ENCODE peak calls at places on chromosomes 7 and 10, in four cellular contexts. Y is body of pancreas, P is vagina, D is IMR-90. G is an unnamed sample.

GRCh38 chr10:123240776-123241175 is 86.6 kb downstream of the BUB3 start:
- DNase-seq in P (no peak), D (no peak), Y (no peak), G (no peak)

GRCh38 chr7:129225206-129225930 is 538 bp downstream of the AHCYL2 start:
- DNase-seq in D (peak; percentile 27), Y (peak; percentile 52), P (no peak), G (peak; percentile 75)

GRCh38 chr7:11709240-11709639 is 122.8 kb downstream of the THSD7A start:
- DNase-seq in P (no peak), D (no peak), Y (no peak), G (no peak)

GRCh38 chr10:106577266-106577665 is 587.2 kb downstream of the SORCS1 start:
- DNase-seq in P (no peak), Y (no peak), D (peak; percentile 31), G (no peak)

GRCh38 chr7:156823441-156823840 is 69.5 kb downstream of the LMBR1 start:
- DNase-seq in D (no peak), P (no peak), Y (no peak), G (no peak)

GRCh38 chr7:95718556-95719410 is 53.6 kb upstream of the DYNC1I1 start:
- DNase-seq in D (peak; percentile 6), Y (no peak), P (no peak), G (no peak)

GRCh38 chr10:92544296-92544695 is 29.6 kb downstream of the IDE start:
- DNase-seq in P (no peak), Y (no peak), D (peak; percentile 48), G (no peak)

GRCh38 chr10:70803768-70804423 is 11.9 kb upstream of the SGPL1 start:
- DNase-seq in Y (peak; percentile 87), P (peak; percentile 80), D (no peak), G (no peak)

GRCh38 chr10:20257422-20257821 is 441.2 kb downstream of the PLXDC2 start:
- DNase-seq in P (no peak), D (no peak), Y (no peak), G (no peak)

GRCh38 chr10:127524229-127524628 is 24.9 kb upstream of the NPS start:
- DNase-seq in Y (no peak), P (no peak), D (no peak), G (no peak)

GRCh38 chr10:63633677-63634487 is 112.7 kb downstream of the REEP3 start:
- DNase-seq in P (no peak), D (peak; percentile 52), Y (peak; percentile 26), G (no peak)

GRCh38 chr7:154350892-154351291 is 298.7 kb downstream of the DPP6 start:
- DNase-seq in P (peak; percentile 37), Y (no peak), D (no peak), G (no peak)

GRCh38 chr7:101924171-101924570 is 106.7 kb downstream of the CUX1 start:
- DNase-seq in Y (no peak), P (no peak), D (peak; percentile 86), G (no peak)

GRCh38 chr10:117719558-117719957 is 177.0 kb downstream of the EMX2 start:
- DNase-seq in Y (no peak), D (no peak), P (no peak), G (no peak)
- H3K4me1 ChIP-seq in Y (no peaks in the 10 kb centered on the region), D (no peaks in the 10 kb centered on the region), P (no peaks in the 10 kb centered on the region), G (no peaks in the 10 kb centered on the region)

GRCh38 chr10:44959243-44960097 is at the start of gene RASSF4:
- DNase-seq in D (peak; percentile 74), P (peak; percentile 91), Y (peak; percentile 95), G (peak; percentile 98)
- TF ChIP-seq POLR2A in D (peak; percentile 43), P (peak; percentile 76), Y (peak; percentile 97), G (peak; percentile 85)

GRCh38 chr10:69573056-69573806 is at the start of gene NEUROG3:
- DNase-seq in D (no peak), P (no peak), Y (no peak), G (no peak)

GRCh38 chr10:69571618-69572158 is 1.5 kb downstream of the NEUROG3 start:
- DNase-seq in D (no peak), P (no peak), Y (no peak), G (no peak)

GRCh38 chr10:69574571-69574978 is 1.4 kb upstream of the NEUROG3 start:
- DNase-seq in P (no peak), Y (no peak), D (no peak), G (no peak)

GRCh38 chr10:69570050-69570816 is 3.0 kb downstream of the NEUROG3 start:
- DNase-seq in P (no peak), D (no peak), Y (no peak), G (no peak)

GRCh38 chr10:69572159-69573055 is 815 bp downstream of the NEUROG3 start:
- DNase-seq in D (peak; percentile 2), Y (no peak), P (no peak), G (no peak)
- H3K27me3 ChIP-seq in D (peaks cover 90% of the 10 kb centered on the region), Y (no peaks in the 10 kb centered on the region), P (peaks cover 11% of the 10 kb centered on the region), G (no peaks in the 10 kb centered on the region)

GRCh38 chr7:8719102-8719501 is 285.7 kb downstream of the NXPH1 start:
- DNase-seq in D (no peak), P (no peak), Y (no peak), G (no peak)
- H3K4me1 ChIP-seq in D (no peaks in the 10 kb centered on the region), P (no peaks in the 10 kb centered on the region), Y (no peaks in the 10 kb centered on the region), G (no peaks in the 10 kb centered on the region)

GRCh38 chr7:3091631-3092030 is 48.0 kb upstream of the CARD11 start:
- DNase-seq in Y (no peak), P (no peak), D (no peak), G (no peak)

GRCh38 chr7:3095046-3095445 is 51.4 kb upstream of the CARD11 start:
- DNase-seq in Y (no peak), P (no peak), D (no peak), G (peak; percentile 76)

GRCh38 chr7:3087243-3087642 is 43.6 kb upstream of the CARD11 start:
- DNase-seq in D (peak; percentile 20), Y (no peak), P (no peak), G (no peak)

GRCh38 chr7:3089493-3089892 is 45.8 kb upstream of the CARD11 start:
- DNase-seq in Y (no peak), P (no peak), D (peak; percentile 6), G (no peak)

DNA sequence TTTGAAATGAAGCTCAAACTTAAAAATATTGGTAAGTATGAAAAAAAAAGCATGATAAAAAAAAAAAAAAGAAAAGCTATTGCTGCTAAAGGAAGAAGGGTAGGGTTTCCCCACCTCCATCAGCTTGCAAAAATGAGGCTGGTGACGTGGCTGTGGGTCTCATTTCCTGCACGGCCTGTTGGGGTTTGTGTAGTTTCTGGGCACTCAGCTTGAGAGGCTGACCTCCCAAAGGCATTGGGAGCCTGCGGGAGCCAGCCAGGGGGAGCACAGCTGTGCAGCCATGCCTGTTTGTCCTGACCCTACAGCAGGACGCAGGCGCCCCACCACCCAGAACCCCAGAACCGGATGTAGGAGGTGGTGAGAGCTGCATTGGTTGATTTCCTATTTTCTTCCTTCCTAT is 48.8 kb upstream of the CARD11 start:
- DNase-seq in P (no peak), Y (no peak), D (peak; percentile 16), G (no peak)
- TF ChIP-seq POLR2A in P (no peak), Y (no peak), D (no peak), G (no peak)

DNA sequence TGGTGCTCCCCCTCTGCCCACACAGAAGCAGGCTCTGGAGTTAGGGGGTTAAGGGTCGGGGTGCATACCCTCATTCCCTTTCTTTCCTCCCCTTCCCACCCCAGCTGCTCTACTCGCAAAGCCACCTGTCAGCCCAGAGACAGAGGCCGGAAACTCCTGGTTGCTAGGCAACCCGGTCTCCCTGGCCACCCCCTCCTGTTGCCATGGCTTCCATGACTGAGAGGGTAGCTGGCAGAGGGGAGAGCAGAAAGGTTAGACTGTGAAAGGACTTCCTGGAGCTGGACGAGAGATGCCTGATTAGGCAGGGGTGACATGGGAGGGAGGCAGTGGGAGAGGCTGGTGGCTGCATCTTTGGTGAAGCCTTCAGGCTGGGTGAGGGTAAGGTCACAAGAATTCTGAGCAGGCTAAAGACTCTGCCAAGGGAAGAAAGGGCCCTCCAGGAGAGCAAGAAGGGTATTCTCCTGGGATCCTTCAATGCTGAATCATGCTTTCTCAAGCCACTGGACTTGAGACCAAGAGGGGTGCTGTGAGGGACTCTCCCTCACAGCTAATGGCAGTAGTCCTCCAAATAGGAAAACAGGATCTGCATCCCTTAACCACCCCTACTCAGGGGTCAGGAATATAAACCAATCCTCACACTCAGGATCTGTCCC is 5.4 kb downstream of the PSD start:
- DNase-seq in P (no peak), D (no peak), Y (no peak), G (no peak)
- H3K27me3 ChIP-seq in P (peaks cover 6% of the 10 kb centered on the region), D (peaks cover 69% of the 10 kb centered on the region), Y (no peaks in the 10 kb centered on the region), G (peaks cover 9% of the 10 kb centered on the region)

GRCh38 chr7:116626886-116627285 is 45.1 kb upstream of the MET start:
- DNase-seq in Y (no peak), P (no peak), D (no peak), G (no peak)
- H3K4me1 ChIP-seq in Y (peaks cover 32% of the 10 kb centered on the region), P (peaks cover 8% of the 10 kb centered on the region), D (peaks cover 3% of the 10 kb centered on the region), G (no peaks in the 10 kb centered on the region)

GRCh38 chr10:114821915-114822770 is 563 bp downstream of the FHIP2A start:
- DNase-seq in P (no peak), Y (no peak), D (peak; percentile 14), G (peak; percentile 56)
- TF ChIP-seq POLR2A in P (no peak), Y (no peak), D (peak; percentile 23), G (no peak)

G was measured in Peyer's patch.